ENCODE peak calls at places on chromosomes 1 and 21, in eight cellular contexts. K is thyroid gland; N is Peyer's patch; U is GM10248; J is fibroblast of the aortic adventitia; Q is ELR; V is SK-MEL-5; L is activated T-helper 1 cell treated with anti-CD3 and anti-CD28 coated beads, Interleukin-12 subunit alpha, Interleukin-12 subunit beta, Interleukin-2, Interleukin-4 antibody, amounts not matched to agents 30 ng/mL and 10 ng/mL and 1 ng/mL, durations not matched to agents 14 hours and 24 hours and 36 hours. X is an unnamed sample.

GRCh38 chr1:51190996-51191395 is 45.1 kb upstream of the RNF11 start:
- DNase-seq in K (no peak), N (no peak), U (no peak), J (no peak), Q (no peak), V (no peak), L (no peak), X (no peak)

GRCh38 chr1:1324524-1325287 is at the start of the genes CPTP and INTS11:
- DNase-seq in K (peak), N (peak), U (peak), J (peak), Q (peak), V (peak), L (peak), X (peak)

GRCh38 chr1:156623946-156624813 is 5.0 kb downstream of the HAPLN2 start:
- DNase-seq in K (peak), N (no peak), U (peak), J (peak), Q (peak), V (peak), L (no peak), X (peak)

GRCh38 chr1:17629460-17629859 is 90.0 kb downstream of the ARHGEF10L start:
- DNase-seq in K (no peak), N (no peak), U (no peak), J (no peak), Q (no peak), V (peak), L (no peak), X (peak)

GRCh38 chr21:42515708-42516502 is 2.3 kb downstream of the SLC37A1 start:
- DNase-seq in K (peak), N (peak), U (no peak), J (no peak), Q (no peak), V (no peak), L (no peak), X (no peak)

GRCh38 chr1:167148388-167148787 is 54.5 kb downstream of the STYXL2 start:
- DNase-seq in K (no peak), N (no peak), U (no peak), J (no peak), Q (no peak), V (no peak), L (no peak), X (no peak)

GRCh38 chr1:228306275-228307217 is 98.7 kb downstream of the OBSCN start:
- DNase-seq in K (no peak), N (no peak), U (no peak), J (no peak), Q (no peak), V (no peak), L (no peak), X (no peak)

GRCh38 chr21:42724226-42724920 is 71.0 kb downstream of the PDE9A start:
- DNase-seq in K (peak), N (no peak), U (no peak), J (peak), Q (peak), V (peak), L (no peak), X (peak)

GRCh38 chr1:62613325-62613727 is 16.0 kb downstream of the ANGPTL3 start:
- DNase-seq in K (no peak), N (no peak), U (peak), J (no peak), Q (no peak), V (no peak), L (no peak), X (no peak)

GRCh38 chr1:221458430-221459156 is 283.3 kb downstream of the DUSP10 start:
- DNase-seq in K (no peak), N (no peak), U (no peak), J (peak), Q (peak), V (no peak), L (no peak), X (no peak)

GRCh38 chr21:46021398-46021797 is 39.8 kb downstream of the COL6A1 start:
- DNase-seq in K (no peak), N (no peak), U (no peak), J (no peak), Q (no peak), V (no peak), L (no peak), X (no peak)

GRCh38 chr1:27045973-27046558 is 33.4 kb upstream of the TENT5B start:
- DNase-seq in K (peak), N (peak), U (peak), J (peak), Q (peak), V (peak), L (peak), X (peak)

GRCh38 chr1:228400237-228400651 is 6.4 kb downstream of the TRIM11 start:
- DNase-seq in K (no peak), N (no peak), U (no peak), J (no peak), Q (no peak), V (no peak), L (no peak), X (no peak)

GRCh38 chr1:156118175-156118868 is 3.8 kb downstream of the LMNA start:
- DNase-seq in K (peak), N (no peak), U (no peak), J (no peak), Q (peak), V (no peak), L (no peak), X (no peak)

GRCh38 chr1:15355968-15356621 is 53.6 kb upstream of the EFHD2 start:
- DNase-seq in K (no peak), N (no peak), U (no peak), J (no peak), Q (peak), V (no peak), L (no peak), X (no peak)

GRCh38 chr21:22342855-22343254 is 1344.6 kb downstream of the NCAM2 start:
- DNase-seq in K (no peak), N (no peak), U (no peak), J (no peak), Q (no peak), V (no peak), L (no peak), X (no peak)

GRCh38 chr1:59422921-59423575 is 126.2 kb downstream of the FGGY start:
- DNase-seq in K (peak), N (peak), U (no peak), J (peak), Q (no peak), V (no peak), L (no peak), X (no peak)

GRCh38 chr1:230834292-230834691 is 34.0 kb downstream of the C1orf198 start:
- DNase-seq in K (peak), N (no peak), U (no peak), J (no peak), Q (no peak), V (no peak), L (no peak), X (no peak)

GRCh38 chr1:113429461-113430153 is 39.3 kb downstream of the MAGI3 start:
- DNase-seq in K (peak), N (no peak), U (no peak), J (peak), Q (no peak), V (peak), L (no peak), X (no peak)

GRCh38 chr1:15919316-15919715 is 56.6 kb downstream of the ZBTB17 start:
- DNase-seq in K (no peak), N (peak), U (peak), J (peak), Q (peak), V (no peak), L (peak), X (no peak)

GRCh38 chr1:207032528-207033017 is at the start of gene C1orf116:
- DNase-seq in K (peak), N (no peak), U (no peak), J (no peak), Q (peak), V (peak), L (no peak), X (peak)

GRCh38 chr21:20570824-20571232 is 427.4 kb upstream of the NCAM2 start:
- DNase-seq in K (no peak), N (no peak), U (no peak), J (no peak), Q (peak), V (peak), L (no peak), X (no peak)

GRCh38 chr1:150259758-150260669 is 2.4 kb downstream of the CA14 start:
- DNase-seq in K (peak), N (no peak), U (no peak), J (no peak), Q (peak), V (peak), L (no peak), X (peak)

GRCh38 chr21:26686278-26686677 is 113.2 kb upstream of the CYYR1 start:
- DNase-seq in K (no peak), N (peak), U (no peak), J (peak), Q (peak), V (peak), L (no peak), X (peak)

GRCh38 chr21:44440241-44441040 is 14.9 kb upstream of the LRRC3 start:
- DNase-seq in K (no peak), N (no peak), U (no peak), J (no peak), Q (no peak), V (no peak), L (no peak), X (no peak)

GRCh38 chr1:93577536-93578432 is 103.9 kb downstream of the BCAR3 start:
- DNase-seq in K (peak), N (no peak), U (no peak), J (no peak), Q (no peak), V (no peak), L (no peak), X (no peak)

GRCh38 chr1:53254011-53254640 is 15.8 kb upstream of the MAGOH start:
- DNase-seq in K (no peak), N (no peak), U (no peak), J (peak), Q (peak), V (no peak), L (no peak), X (no peak)

GRCh38 chr1:66981679-66982078 is 56.9 kb downstream of the MIER1 start:
- DNase-seq in K (peak), N (peak), U (no peak), J (peak), Q (no peak), V (peak), L (peak), X (no peak)

GRCh38 chr21:44315691-44316208 is 15.9 kb downstream of the PFKL start:
- DNase-seq in K (no peak), N (no peak), U (no peak), J (no peak), Q (no peak), V (no peak), L (no peak), X (no peak)

GRCh38 chr1:218350022-218350525 is 4.9 kb downstream of the TGFB2 start:
- DNase-seq in K (no peak), N (no peak), U (no peak), J (no peak), Q (no peak), V (no peak), L (no peak), X (no peak)

GRCh38 chr1:184479435-184480202 is 92.8 kb downstream of the C1orf21 start:
- DNase-seq in K (no peak), N (no peak), U (no peak), J (no peak), Q (no peak), V (no peak), L (no peak), X (no peak)

GRCh38 chr1:246425139-246425794 is 81.8 kb downstream of the SMYD3 start:
- DNase-seq in K (no peak), N (no peak), U (no peak), J (no peak), Q (no peak), V (no peak), L (no peak), X (no peak)

GRCh38 chr1:92466702-92467101 is 20.0 kb downstream of the GFI1 start:
- DNase-seq in K (no peak), N (no peak), U (no peak), J (no peak), Q (no peak), V (no peak), L (no peak), X (no peak)

GRCh38 chr1:23103001-23103879 is 65.4 kb downstream of the LUZP1 start:
- DNase-seq in K (peak), N (no peak), U (peak), J (peak), Q (peak), V (no peak), L (peak), X (no peak)

GRCh38 chr1:57474097-57474750 is 50.4 kb upstream of the DAB1 start:
- DNase-seq in K (no peak), N (no peak), U (no peak), J (peak), Q (peak), V (peak), L (no peak), X (no peak)

GRCh38 chr1:201546093-201546492 is 7.2 kb downstream of the NAV1 start:
- DNase-seq in K (no peak), N (no peak), U (no peak), J (no peak), Q (no peak), V (peak), L (no peak), X (peak)

GRCh38 chr1:111563619-111564018 is 56.0 kb upstream of the RAP1A start:
- DNase-seq in K (no peak), N (no peak), U (no peak), J (peak), Q (peak), V (no peak), L (no peak), X (no peak)

GRCh38 chr1:26279598-26280332 is at the start of gene SH3BGRL3:
- DNase-seq in K (peak), N (peak), U (peak), J (peak), Q (peak), V (peak), L (peak), X (peak)